ENCODE peak calls at places on chromosomes 13 and 19, in six cellular contexts. P is memory B cell; G is activated CD4-positive, alpha-beta T cell treated with anti-CD3 and anti-CD28 coated beads, Interleukin-2, amount 50 U/mL, for 4 hours; F is fibroblast of pulmonary artery; Q is thoracic aorta; R is stimulated activated CD4-positive, alpha-beta T cell treated with anti-CD3 and anti-CD28 coated beads, Interleukin-4, amount 100 ng/mL, for 4 hours. I is an unnamed sample.

GRCh38 chr13:37884026-37884425 is 14.5 kb upstream of the TRPC4 start:
- DNase-seq in F (no peak), P (no peak), R (no peak), G (no peak), Q (no peak), I (no peak)

GRCh38 chr13:97125810-97126738 is 96.1 kb upstream of the MBNL2 start:
- DNase-seq in P (no peak), Q (no peak), F (peak), G (no peak), R (no peak), I (peak)

GRCh38 chr13:36130168-36130541 is 1.0 kb downstream of the DCLK1 start:
- DNase-seq in R (no peak), Q (no peak), F (no peak), G (no peak), P (no peak), I (no peak)

GRCh38 chr13:33767140-33767539 is 50.8 kb upstream of the RFC3 start:
- DNase-seq in P (no peak), Q (no peak), R (no peak), G (no peak), F (no peak), I (no peak)

GRCh38 chr13:48412881-48413351 is at the start of gene LPAR6:
- DNase-seq in G (no peak), R (no peak), Q (no peak), F (peak), P (no peak), I (no peak)

GRCh38 chr13:28528848-28529247 is 33.9 kb upstream of the FLT1 start:
- DNase-seq in F (no peak), G (no peak), Q (no peak), P (no peak), R (no peak), I (no peak)

GRCh38 chr13:75661443-75661842 is 25.3 kb downstream of the LMO7 start:
- DNase-seq in F (no peak), R (no peak), P (no peak), Q (no peak), G (no peak), I (no peak)

GRCh38 chr19:35045667-35046300 is 4.3 kb downstream of the HPN start:
- DNase-seq in R (peak), F (peak), P (no peak), G (no peak), Q (no peak), I (no peak)

GRCh38 chr19:39004403-39004802 is 27.9 kb downstream of the FBXO27 start:
- DNase-seq in G (no peak), F (no peak), Q (no peak), R (no peak), P (no peak), I (no peak)

GRCh38 chr19:1923319-1923718 is 17.7 kb upstream of the CSNK1G2 start:
- DNase-seq in Q (no peak), F (no peak), P (no peak), G (peak), R (peak), I (no peak)

GRCh38 chr13:54029226-54029625 is 1000.6 kb downstream of the OLFM4 start:
- DNase-seq in F (no peak), Q (no peak), R (no peak), G (no peak), P (no peak), I (no peak)

GRCh38 chr19:39971380-39971841 is 446 bp downstream of the PSMC4 start:
- DNase-seq in G (no peak), F (no peak), R (no peak), P (no peak), Q (peak), I (no peak)

GRCh38 chr19:49847731-49848696 is 2.9 kb upstream of the PTOV1 start:
- DNase-seq in Q (no peak), P (no peak), G (no peak), R (no peak), F (peak), I (peak)

GRCh38 chr19:42038675-42039074 is 31.3 kb downstream of the GRIK5 start:
- DNase-seq in G (no peak), R (no peak), F (no peak), Q (no peak), P (no peak), I (no peak)